ENCODE peak calls at places on chromosomes 2 and 18, in four cellular contexts. A, V, R and U are unnamed samples. For H3K4me1, the result is how much of the 10 kb centered on the place peaks cover.

GRCh38 chr2:167857406-167857805 is 390.0 kb downstream of the STK39 start:
- DNase-seq in A (no peak), V (no peak), R (no peak), U (no peak)

GRCh38 chr2:118012778-118013177 is 1.1 kb downstream of the CCDC93 start:
- DNase-seq in A (no peak), V (no peak), R (no peak), U (no peak)

GRCh38 chr2:220811952-220812570 is 760.0 kb downstream of the EPHA4 start:
- DNase-seq in A (peak), V (no peak), R (no peak), U (no peak)

GRCh38 chr2:60365556-60365955 is 187.9 kb downstream of the BCL11A start:
- DNase-seq in A (no peak), V (peak), R (no peak), U (no peak)

GRCh38 chr2:201448701-201449100 is 2.6 kb downstream of the TRAK2 start:
- DNase-seq in A (no peak), V (no peak), R (no peak), U (no peak)

GRCh38 chr2:163345795-163346573 is 389.8 kb downstream of the FIGN start:
- DNase-seq in A (peak), V (peak), R (no peak), U (no peak)

GRCh38 chr2:219299372-219299760 is 9.8 kb downstream of the PTPRN start:
- DNase-seq in A (no peak), V (no peak), R (no peak), U (no peak)

GRCh38 chr2:158403237-158403636 is 53.3 kb downstream of the CCDC148 start:
- DNase-seq in A (peak), V (no peak), R (no peak), U (no peak)

GRCh38 chr2:201058914-201059313 is 12.6 kb downstream of the HYCC2 start:
- DNase-seq in A (no peak), V (no peak), R (no peak), U (no peak)

GRCh38 chr2:54671010-54671409 is 52.5 kb upstream of the EML6 start:
- DNase-seq in A (no peak), V (no peak), R (no peak), U (no peak)

GRCh38 chr2:76867854-76868253 is 654.3 kb downstream of the LRRTM4 start:
- DNase-seq in A (peak), V (no peak), R (no peak), U (no peak)

GRCh38 chr2:38580237-38580636 is 22.5 kb downstream of the HNRNPLL start:
- DNase-seq in A (no peak), V (no peak), R (no peak), U (no peak)

GRCh38 chr2:38583994-38584393 is 18.7 kb downstream of the HNRNPLL start:
- DNase-seq in A (no peak), V (no peak), R (no peak), U (no peak)

GRCh38 chr2:38581193-38582147 is 21.3 kb downstream of the HNRNPLL start:
- DNase-seq in A (peak), V (peak), R (no peak), U (no peak)

GRCh38 chr2:38586926-38587325 is 15.8 kb downstream of the HNRNPLL start:
- DNase-seq in A (peak), V (no peak), R (no peak), U (no peak)

GRCh38 chr2:38583524-38583923 is 19.2 kb downstream of the HNRNPLL start:
- DNase-seq in A (peak), V (no peak), R (no peak), U (no peak)
- H3K4me1 ChIP-seq in A (under half), V (under half), R (under half), U (under half)

GRCh38 chr18:48946329-48946835 is 4.4 kb downstream of the SMAD7 start:
- DNase-seq in A (peak), V (no peak), R (no peak), U (no peak)
- H3K4me1 ChIP-seq in A (under half), V (half or more), R (under half), U (half or more)

GRCh38 chr2:239232195-239232578 is 168.6 kb downstream of the HDAC4 start:
- DNase-seq in A (no peak), V (no peak), R (no peak), U (no peak)
- H3K4me1 ChIP-seq in A (under half), V (under half), R (under half), U (half or more)

GRCh38 chr2:237327191-237327590 is 86.8 kb downstream of the COL6A3 start:
- DNase-seq in A (no peak), V (no peak), R (no peak), U (peak)
- H3K4me1 ChIP-seq in A (under half), V (under half), R (under half), U (under half)

DNA sequence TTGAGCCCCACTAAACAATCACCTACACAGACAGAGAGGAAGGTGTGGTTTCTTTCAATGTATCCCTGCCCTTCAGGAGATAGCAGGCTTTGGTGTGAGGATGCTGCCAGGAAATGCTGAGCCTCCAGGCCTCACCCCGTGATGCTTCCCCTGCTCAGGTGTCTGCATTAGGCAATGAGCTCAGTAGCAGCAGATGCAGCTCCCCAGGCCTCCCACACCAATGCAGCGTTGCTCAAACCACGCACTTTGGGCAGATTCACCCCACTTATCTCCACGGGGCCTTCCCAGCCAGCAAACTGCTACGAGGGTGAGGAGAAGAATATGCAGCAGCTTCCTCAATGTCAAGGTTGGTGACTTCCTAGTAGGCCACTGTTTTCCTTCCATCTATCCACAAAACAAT is 229.3 kb upstream of the PXDN start:
- DNase-seq in A (no peak), V (no peak), R (no peak), U (no peak)
- H3K4me1 ChIP-seq in A (under half), V (under half), R (under half), U (under half)

GRCh38 chr2:175880-176800 is 87.7 kb downstream of the SH3YL1 start:
- DNase-seq in A (peak), V (no peak), R (no peak), U (no peak)
- H3K4me1 ChIP-seq in A (under half), V (under half), R (under half), U (under half)

GRCh38 chr2:238868616-238869292 is 20.9 kb downstream of the TWIST2 start:
- DNase-seq in A (peak), V (no peak), R (no peak), U (peak)

GRCh38 chr2:238868067-238868524 is 20.2 kb downstream of the TWIST2 start:
- DNase-seq in A (no peak), V (no peak), R (peak), U (no peak)

GRCh38 chr2:238865744-238866355 is 18.0 kb downstream of the TWIST2 start:
- DNase-seq in A (no peak), V (no peak), R (no peak), U (no peak)

GRCh38 chr2:238865015-238865719 is 17.3 kb downstream of the TWIST2 start:
- DNase-seq in A (no peak), V (no peak), R (no peak), U (no peak)

GRCh38 chr2:238866656-238867277 is 18.9 kb downstream of the TWIST2 start:
- DNase-seq in A (no peak), V (no peak), R (no peak), U (no peak)
- H3K4me1 ChIP-seq in A (half or more), V (under half), R (under half), U (under half)